ENCODE peak calls at places on chromosomes 6 and 20, in eight cellular contexts. One of them, this sample, is unnamed.

GRCh38 chr6:106377061-106377540 is 16.6 kb downstream of the CRYBG1 start:
- DNase-seq in heart left ventricle: no peak
- DNase-seq in NB4: no peak
- DNase-seq in GM12891: no peak
- DNase-seq in IMR-90: peak; percentile 34
- DNase-seq in transverse colon: no peak
- DNase-seq in erythroblast: no peak
- DNase-seq in uterus: no peak
- DNase-seq in this sample: no peak

GRCh38 chr6:1394591-1395463 is 5.5 kb downstream of the FOXF2 start:
- DNase-seq in NB4: no peak
- DNase-seq in heart left ventricle: no peak
- DNase-seq in GM12891: no peak
- DNase-seq in IMR-90: no peak
- DNase-seq in transverse colon: no peak
- DNase-seq in erythroblast: no peak
- DNase-seq in uterus: no peak
- DNase-seq in this sample: no peak

GRCh38 chr20:19913927-19914614 is 103.1 kb upstream of the NAA20 start:
- DNase-seq in IMR-90: peak; percentile 51
- DNase-seq in uterus: no peak
- DNase-seq in erythroblast: no peak
- DNase-seq in NB4: peak; percentile 34
- DNase-seq in GM12891: no peak
- DNase-seq in transverse colon: no peak
- DNase-seq in heart left ventricle: no peak
- DNase-seq in this sample: no peak

GRCh38 chr6:110814488-110815259 is 595 bp downstream of the CDK19 start:
- DNase-seq in heart left ventricle: peak; percentile 60
- DNase-seq in IMR-90: peak; percentile 45
- DNase-seq in NB4: peak; percentile 88
- DNase-seq in uterus: peak; percentile 35
- DNase-seq in erythroblast: peak; percentile 80
- DNase-seq in GM12891: peak; percentile 37
- DNase-seq in transverse colon: peak; percentile 61
- DNase-seq in this sample: peak; percentile 75

GRCh38 chr6:35044145-35044745 is 96.9 kb downstream of the TCP11 start:
- DNase-seq in heart left ventricle: peak; percentile 55
- DNase-seq in uterus: no peak
- DNase-seq in IMR-90: no peak
- DNase-seq in GM12891: no peak
- DNase-seq in transverse colon: peak; percentile 41
- DNase-seq in erythroblast: no peak
- DNase-seq in NB4: peak; percentile 88
- DNase-seq in this sample: no peak

GRCh38 chr6:124076336-124077048 is 272.8 kb downstream of the NKAIN2 start:
- DNase-seq in NB4: no peak
- DNase-seq in erythroblast: no peak
- DNase-seq in transverse colon: no peak
- DNase-seq in uterus: no peak
- DNase-seq in IMR-90: no peak
- DNase-seq in heart left ventricle: no peak
- DNase-seq in GM12891: no peak
- DNase-seq in this sample: no peak

GRCh38 chr20:51311636-51312479 is 230.7 kb downstream of the NFATC2 start:
- DNase-seq in heart left ventricle: no peak
- DNase-seq in erythroblast: no peak
- DNase-seq in uterus: no peak
- DNase-seq in NB4: no peak
- DNase-seq in transverse colon: no peak
- DNase-seq in IMR-90: no peak
- DNase-seq in GM12891: no peak
- DNase-seq in this sample: no peak

GRCh38 chr6:12241493-12242214 is 48.5 kb upstream of the EDN1 start:
- DNase-seq in heart left ventricle: no peak
- DNase-seq in NB4: peak; percentile 66
- DNase-seq in GM12891: no peak
- DNase-seq in transverse colon: peak; percentile 35
- DNase-seq in IMR-90: no peak
- DNase-seq in uterus: no peak
- DNase-seq in erythroblast: no peak
- DNase-seq in this sample: no peak

GRCh38 chr6:17656644-17657043 is 50.1 kb downstream of the NUP153 start:
- DNase-seq in heart left ventricle: no peak
- DNase-seq in NB4: peak; percentile 22
- DNase-seq in transverse colon: no peak
- DNase-seq in IMR-90: peak; percentile 3
- DNase-seq in uterus: no peak
- DNase-seq in erythroblast: peak; percentile 61
- DNase-seq in GM12891: no peak
- DNase-seq in this sample: no peak

GRCh38 chr6:33589366-33589722 is 9.3 kb upstream of the BAK1 start:
- DNase-seq in IMR-90: no peak
- DNase-seq in transverse colon: peak; percentile 44
- DNase-seq in GM12891: no peak
- DNase-seq in NB4: no peak
- DNase-seq in uterus: no peak
- DNase-seq in erythroblast: no peak
- DNase-seq in heart left ventricle: no peak
- DNase-seq in this sample: no peak

GRCh38 chr6:151488226-151488625 is 5.6 kb upstream of the CCDC170 start:
- DNase-seq in GM12891: no peak
- DNase-seq in heart left ventricle: no peak
- DNase-seq in uterus: no peak
- DNase-seq in NB4: no peak
- DNase-seq in erythroblast: no peak
- DNase-seq in IMR-90: peak; percentile 49
- DNase-seq in transverse colon: no peak
- DNase-seq in this sample: no peak

GRCh38 chr6:25173951-25174474 is 105.2 kb upstream of the CARMIL1 start:
- DNase-seq in heart left ventricle: no peak
- DNase-seq in erythroblast: no peak
- DNase-seq in uterus: peak; percentile 25
- DNase-seq in IMR-90: peak; percentile 99
- DNase-seq in NB4: peak; percentile 78
- DNase-seq in transverse colon: no peak
- DNase-seq in GM12891: no peak
- DNase-seq in this sample: no peak

GRCh38 chr20:51727872-51728271 is 40.3 kb downstream of the ATP9A start:
- DNase-seq in transverse colon: no peak
- DNase-seq in IMR-90: no peak
- DNase-seq in uterus: no peak
- DNase-seq in GM12891: no peak
- DNase-seq in heart left ventricle: no peak
- DNase-seq in NB4: no peak
- DNase-seq in erythroblast: no peak
- DNase-seq in this sample: no peak

GRCh38 chr6:30726506-30727413 is 6.6 kb downstream of the TUBB start:
- DNase-seq in NB4: no peak
- DNase-seq in erythroblast: no peak
- DNase-seq in GM12891: no peak
- DNase-seq in transverse colon: no peak
- DNase-seq in heart left ventricle: no peak
- DNase-seq in IMR-90: peak; percentile 27
- DNase-seq in uterus: no peak
- DNase-seq in this sample: no peak

GRCh38 chr6:30722280-30723112 is 2.3 kb downstream of the TUBB start:
- DNase-seq in GM12891: no peak
- DNase-seq in uterus: peak; percentile 80
- DNase-seq in heart left ventricle: peak; percentile 81
- DNase-seq in transverse colon: peak; percentile 89
- DNase-seq in NB4: peak; percentile 84
- DNase-seq in erythroblast: peak; percentile 93
- DNase-seq in IMR-90: peak; percentile 69
- DNase-seq in this sample: no peak

GRCh38 chr6:30727920-30728605 is 7.9 kb downstream of the TUBB start:
- DNase-seq in uterus: no peak
- DNase-seq in transverse colon: no peak
- DNase-seq in NB4: peak; percentile 38
- DNase-seq in erythroblast: no peak
- DNase-seq in GM12891: no peak
- DNase-seq in heart left ventricle: no peak
- DNase-seq in IMR-90: peak; percentile 71
- DNase-seq in this sample: no peak

GRCh38 chr6:30724906-30725667 is 4.9 kb downstream of the TUBB start:
- DNase-seq in transverse colon: no peak
- DNase-seq in IMR-90: peak; percentile 16
- DNase-seq in heart left ventricle: no peak
- DNase-seq in GM12891: no peak
- DNase-seq in erythroblast: no peak
- DNase-seq in uterus: no peak
- DNase-seq in NB4: peak; percentile 43
- DNase-seq in this sample: no peak

DNA sequence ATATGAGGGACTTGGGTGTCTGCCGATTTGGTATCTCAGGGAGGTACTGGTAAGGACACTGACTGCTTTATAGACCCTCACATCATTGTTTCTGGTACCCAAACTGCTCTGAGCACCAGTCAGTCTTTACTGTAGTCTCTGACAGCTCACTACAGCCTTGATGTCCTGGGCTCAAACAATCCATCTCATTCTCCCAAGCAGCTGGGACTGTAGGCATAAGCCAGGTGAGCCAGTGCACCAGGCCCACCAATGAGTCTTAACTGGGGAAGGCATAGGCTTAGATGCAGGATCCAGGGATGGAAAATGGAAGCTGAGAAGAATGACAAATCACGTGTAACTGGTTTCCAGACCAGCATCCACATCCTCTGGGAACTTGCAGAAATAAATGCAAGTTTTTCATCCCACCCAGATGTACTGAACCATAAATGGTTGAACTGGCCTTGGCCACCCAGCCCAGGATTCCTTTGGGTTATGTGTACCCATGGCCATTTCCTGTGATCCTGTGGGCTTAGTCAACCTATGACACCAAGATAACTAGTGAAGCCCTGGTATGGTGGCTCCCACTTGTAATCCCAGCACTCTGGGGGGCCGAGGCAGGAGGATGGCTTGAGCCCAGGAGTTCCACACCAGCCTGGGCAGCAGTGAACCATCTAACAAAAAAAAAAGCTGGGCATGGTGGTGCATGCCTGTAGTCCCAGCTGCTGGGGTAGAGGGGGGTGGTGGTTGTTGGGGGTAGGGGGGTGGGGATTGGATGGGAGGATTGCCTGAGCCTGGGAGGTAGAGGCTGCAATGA is 5.8 kb downstream of the TUBB start:
- DNase-seq in transverse colon: no peak
- DNase-seq in GM12891: no peak
- DNase-seq in NB4: peak; percentile 54
- DNase-seq in heart left ventricle: no peak
- DNase-seq in IMR-90: peak; percentile 68
- DNase-seq in erythroblast: no peak
- DNase-seq in uterus: no peak
- DNase-seq in this sample: no peak
- TF ChIP-seq POLR2A in transverse colon: no peak
- TF ChIP-seq POLR2A in GM12891: peak; percentile 89
- TF ChIP-seq POLR2A in NB4: no peak
- TF ChIP-seq POLR2A in heart left ventricle: no peak
- TF ChIP-seq POLR2A in IMR-90: peak; percentile 10
- TF ChIP-seq POLR2A in erythroblast: peak; percentile 47
- TF ChIP-seq POLR2A in uterus: no peak
- TF ChIP-seq POLR2A in this sample: no peak

DNA sequence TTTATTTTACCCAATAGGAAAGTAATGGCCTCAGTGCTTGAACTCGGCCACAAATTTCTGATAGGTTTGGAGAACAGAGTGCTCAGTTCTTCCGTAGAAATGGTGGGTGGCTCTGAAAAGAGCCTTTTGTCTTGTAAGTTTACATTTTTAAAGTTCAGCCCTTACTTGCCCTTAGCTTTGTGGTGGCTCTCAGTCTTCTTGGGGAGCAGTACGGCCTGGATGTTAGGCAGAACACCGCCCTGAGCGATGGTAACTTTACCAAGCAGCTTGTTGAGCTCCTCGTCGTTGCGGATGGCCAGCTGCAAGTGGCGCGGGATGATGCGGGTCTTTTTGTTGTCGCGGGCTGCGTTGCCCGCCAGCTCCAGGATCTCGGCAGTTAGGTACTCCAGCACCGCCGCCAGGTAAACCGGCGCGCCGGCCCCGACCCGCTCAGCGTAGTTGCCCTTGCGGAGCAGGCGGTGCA is 19.6 kb downstream of the OR2B2 start:
- DNase-seq in erythroblast: no peak
- DNase-seq in transverse colon: no peak
- DNase-seq in heart left ventricle: no peak
- DNase-seq in GM12891: no peak
- DNase-seq in IMR-90: peak; percentile 27
- DNase-seq in uterus: no peak
- DNase-seq in NB4: no peak
- DNase-seq in this sample: no peak
- TF ChIP-seq POLR2A in erythroblast: no peak
- TF ChIP-seq POLR2A in transverse colon: no peak
- TF ChIP-seq POLR2A in heart left ventricle: no peak
- TF ChIP-seq POLR2A in GM12891: peak; percentile 15
- TF ChIP-seq POLR2A in IMR-90: no peak
- TF ChIP-seq POLR2A in uterus: no peak
- TF ChIP-seq POLR2A in NB4: no peak
- TF ChIP-seq POLR2A in this sample: no peak

DNA sequence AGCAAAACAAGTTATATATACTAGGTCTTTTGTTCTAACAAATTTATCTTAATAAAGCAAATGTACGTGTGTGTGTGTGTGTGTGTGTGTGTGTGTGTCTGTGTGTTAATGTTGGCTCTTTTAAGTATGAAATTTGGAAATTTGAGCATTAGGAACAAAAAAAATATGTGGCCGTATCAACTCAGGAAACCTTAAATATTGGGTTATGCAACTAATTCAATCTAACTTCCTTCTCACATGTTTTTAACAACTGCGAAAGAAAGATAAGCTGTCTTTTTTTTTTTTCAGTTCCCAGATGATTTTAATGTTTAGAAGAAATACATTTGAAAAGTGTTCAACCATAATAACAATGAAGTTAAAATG is 616.4 kb upstream of the ARID1B start:
- DNase-seq in transverse colon: no peak
- DNase-seq in erythroblast: no peak
- DNase-seq in uterus: no peak
- DNase-seq in GM12891: no peak
- DNase-seq in NB4: no peak
- DNase-seq in IMR-90: no peak
- DNase-seq in heart left ventricle: no peak
- DNase-seq in this sample: no peak
- TF ChIP-seq POLR2A in transverse colon: no peak
- TF ChIP-seq POLR2A in erythroblast: no peak
- TF ChIP-seq POLR2A in uterus: no peak
- TF ChIP-seq POLR2A in GM12891: no peak
- TF ChIP-seq POLR2A in NB4: no peak
- TF ChIP-seq POLR2A in IMR-90: no peak
- TF ChIP-seq POLR2A in heart left ventricle: no peak
- TF ChIP-seq POLR2A in this sample: no peak

DNA sequence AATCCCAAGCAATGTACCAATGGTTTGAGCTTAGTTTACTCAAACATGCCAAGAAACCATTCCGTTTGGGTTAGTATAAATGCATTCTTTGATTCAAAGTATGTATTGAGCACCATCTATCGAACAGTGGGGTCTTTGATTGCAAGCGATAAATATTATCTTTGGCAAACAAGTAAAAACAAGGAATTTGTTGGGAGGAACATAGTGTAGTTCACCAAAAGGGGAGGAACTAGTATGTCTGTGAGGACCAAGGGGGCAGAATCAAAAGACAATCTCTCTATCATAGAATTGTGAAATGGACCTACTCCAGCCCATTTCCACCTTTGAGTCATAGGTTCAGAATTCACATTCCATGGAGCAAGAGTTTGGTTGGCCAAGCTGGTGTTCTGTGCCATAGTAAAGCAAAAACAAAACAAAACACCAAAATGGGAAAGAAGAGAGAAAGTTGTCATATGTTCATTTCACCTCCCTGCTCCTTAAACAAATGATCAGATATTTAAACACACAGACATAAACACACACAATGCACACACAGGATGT is 266.0 kb downstream of the TSHZ2 start:
- DNase-seq in transverse colon: no peak
- DNase-seq in NB4: no peak
- DNase-seq in uterus: no peak
- DNase-seq in GM12891: no peak
- DNase-seq in IMR-90: no peak
- DNase-seq in heart left ventricle: no peak
- DNase-seq in erythroblast: no peak
- DNase-seq in this sample: no peak
- TF ChIP-seq POLR2A in transverse colon: no peak
- TF ChIP-seq POLR2A in NB4: no peak
- TF ChIP-seq POLR2A in uterus: no peak
- TF ChIP-seq POLR2A in GM12891: no peak
- TF ChIP-seq POLR2A in IMR-90: no peak
- TF ChIP-seq POLR2A in heart left ventricle: no peak
- TF ChIP-seq POLR2A in erythroblast: no peak
- TF ChIP-seq POLR2A in this sample: no peak

This sample was measured in esophagus squamous epithelium.